ENCODE peak calls at places on chromosome 15, in ten cellular contexts. C is body of pancreas, I is GM23248, U is AG04449, H is astrocyte of the spinal cord, S is lower lobe of right lung, W is fibroblast of the aortic adventitia, Y is uterus, E is hepatocyte, O is cardiac muscle cell. A is an unnamed sample.

GRCh38 chr15:29734917-29735572 is 87.2 kb downstream of the TJP1 start:
- DNase-seq in C (no peak), I (peak), U (no peak), H (peak), S (no peak), W (peak), Y (no peak), E (peak), O (peak), A (no peak)

GRCh38 chr15:65752151-65752700 is 39.9 kb downstream of the DENND4A start:
- DNase-seq in C (no peak), I (peak), U (no peak), H (no peak), S (no peak), W (no peak), Y (no peak), E (no peak), O (peak), A (peak)

GRCh38 chr15:28026764-28027713 is 72.1 kb downstream of the OCA2 start:
- DNase-seq in C (no peak), I (no peak), U (no peak), H (no peak), S (no peak), W (no peak), Y (no peak), E (no peak), O (no peak), A (no peak)

GRCh38 chr15:58510715-58511465 is 79.1 kb downstream of the LIPC start:
- DNase-seq in C (no peak), I (peak), U (no peak), H (no peak), S (no peak), W (peak), Y (no peak), E (no peak), O (peak), A (peak)

GRCh38 chr15:64919721-64920120 is 8.0 kb downstream of the ANKDD1A start:
- DNase-seq in C (no peak), I (no peak), U (no peak), H (no peak), S (no peak), W (no peak), Y (no peak), E (no peak), O (no peak), A (no peak)

GRCh38 chr15:35379972-35380371 is 166.0 kb downstream of the DPH6 start:
- DNase-seq in C (no peak), I (no peak), U (no peak), H (no peak), S (no peak), W (no peak), Y (no peak), E (no peak), O (no peak), A (no peak)

GRCh38 chr15:56963719-56964118 is 45.3 kb downstream of the TCF12 start:
- DNase-seq in C (no peak), I (no peak), U (no peak), H (peak), S (no peak), W (peak), Y (no peak), E (no peak), O (peak), A (no peak)

GRCh38 chr15:45587861-45588170 is 637 bp downstream of the BLOC1S6 start:
- DNase-seq in C (no peak), I (no peak), U (no peak), H (no peak), S (no peak), W (no peak), Y (no peak), E (no peak), O (no peak), A (no peak)

GRCh38 chr15:35580606-35581005 is 34.6 kb upstream of the DPH6 start:
- DNase-seq in C (no peak), I (no peak), U (no peak), H (no peak), S (no peak), W (no peak), Y (no peak), E (no peak), O (no peak), A (no peak)

GRCh38 chr15:77019476-77020331 is 24.8 kb downstream of the PSTPIP1 start:
- DNase-seq in C (no peak), I (peak), U (no peak), H (peak), S (no peak), W (no peak), Y (no peak), E (no peak), O (no peak), A (no peak)

GRCh38 chr15:52678036-52678467 is 1.1 kb downstream of the ATOSA start:
- DNase-seq in C (peak), I (peak), U (no peak), H (peak), S (peak), W (peak), Y (peak), E (peak), O (peak), A (no peak)

GRCh38 chr15:74414603-74415338 is 19.0 kb downstream of the SEMA7A start:
- DNase-seq in C (no peak), I (no peak), U (no peak), H (no peak), S (no peak), W (no peak), Y (no peak), E (no peak), O (no peak), A (no peak)

GRCh38 chr15:47293763-47294162 is 423.5 kb upstream of the SEMA6D start:
- DNase-seq in C (peak), I (peak), U (peak), H (peak), S (peak), W (peak), Y (peak), E (peak), O (peak), A (peak)

GRCh38 chr15:27835233-27835939 is 263.7 kb downstream of the OCA2 start:
- DNase-seq in C (no peak), I (no peak), U (no peak), H (no peak), S (no peak), W (no peak), Y (no peak), E (no peak), O (no peak), A (no peak)

GRCh38 chr15:58332676-58333400 is 99.0 kb upstream of the LIPC start:
- DNase-seq in C (no peak), I (peak), U (peak), H (peak), S (no peak), W (peak), Y (no peak), E (peak), O (peak), A (peak)

GRCh38 chr15:32979710-32980109 is 214.8 kb downstream of the FMN1 start:
- DNase-seq in C (no peak), I (peak), U (peak), H (peak), S (no peak), W (peak), Y (no peak), E (no peak), O (no peak), A (peak)

GRCh38 chr15:45393851-45394250 is 15.5 kb upstream of the GATM start:
- DNase-seq in C (peak), I (peak), U (no peak), H (no peak), S (no peak), W (no peak), Y (no peak), E (peak), O (no peak), A (no peak)

GRCh38 chr15:72758195-72758594 is 25.4 kb downstream of the ADPGK start:
- DNase-seq in C (no peak), I (peak), U (peak), H (peak), S (no peak), W (peak), Y (no peak), E (peak), O (peak), A (peak)

GRCh38 chr15:98384328-98385029 is 263.9 kb upstream of the IGF1R start:
- DNase-seq in C (no peak), I (no peak), U (no peak), H (no peak), S (no peak), W (no peak), Y (no peak), E (no peak), O (no peak), A (no peak)

GRCh38 chr15:82397817-82398216 is 31.8 kb upstream of the GOLGA6L9 start:
- DNase-seq in C (no peak), I (no peak), U (no peak), H (no peak), S (no peak), W (no peak), Y (no peak), E (no peak), O (no peak), A (no peak)

GRCh38 chr15:56295433-56295832 is 51.8 kb upstream of the RFX7 start:
- DNase-seq in C (no peak), I (no peak), U (no peak), H (no peak), S (no peak), W (no peak), Y (no peak), E (no peak), O (no peak), A (no peak)

GRCh38 chr15:27241942-27242341 is 271.0 kb downstream of the GABRG3 start:
- DNase-seq in C (no peak), I (peak), U (no peak), H (peak), S (no peak), W (no peak), Y (no peak), E (no peak), O (no peak), A (no peak)

GRCh38 chr15:78943692-78944091 is 1.2 kb downstream of the CTSH start:
- DNase-seq in C (no peak), I (no peak), U (no peak), H (no peak), S (no peak), W (peak), Y (no peak), E (peak), O (no peak), A (no peak)

GRCh38 chr15:29143909-29144308 is 125.7 kb downstream of the NSMCE3 start:
- DNase-seq in C (no peak), I (peak), U (peak), H (peak), S (no peak), W (peak), Y (no peak), E (no peak), O (peak), A (peak)

GRCh38 chr15:82647045-82647834 is at the start of gene CPEB1:
- DNase-seq in C (peak), I (peak), U (no peak), H (peak), S (peak), W (peak), Y (peak), E (peak), O (peak), A (no peak)

GRCh38 chr15:74343797-74344127 is 23.7 kb downstream of the CYP11A1 start:
- DNase-seq in C (no peak), I (no peak), U (no peak), H (no peak), S (no peak), W (no peak), Y (no peak), E (no peak), O (no peak), A (no peak)

GRCh38 chr15:101597360-101597928 is 54.7 kb downstream of the TM2D3 start:
- DNase-seq in C (no peak), I (no peak), U (no peak), H (peak), S (no peak), W (no peak), Y (no peak), E (no peak), O (no peak), A (no peak)

GRCh38 chr15:75650908-75651809 is 3.4 kb downstream of the SNX33 start:
- DNase-seq in C (peak), I (peak), U (no peak), H (no peak), S (no peak), W (no peak), Y (no peak), E (peak), O (peak), A (no peak)

GRCh38 chr15:49424954-49425353 is 1.9 kb downstream of the FGF7 start:
- DNase-seq in C (no peak), I (peak), U (no peak), H (no peak), S (no peak), W (no peak), Y (no peak), E (no peak), O (no peak), A (no peak)
- H3K4me3 ChIP-seq in C (no peak), I (peak), U (peak), H (no peak), S (peak), W (peak), Y (peak), E (peak), O (peak), A (peak)

GRCh38 chr15:85427286-85428028 is 47.1 kb downstream of the AKAP13 start:
- DNase-seq in C (no peak), I (no peak), U (no peak), H (no peak), S (no peak), W (no peak), Y (no peak), E (no peak), O (no peak), A (no peak)

GRCh38 chr15:85430406-85431204 is 50.2 kb downstream of the AKAP13 start:
- DNase-seq in C (no peak), I (no peak), U (no peak), H (no peak), S (no peak), W (no peak), Y (no peak), E (no peak), O (no peak), A (no peak)

GRCh38 chr15:85424154-85424553 is 43.8 kb downstream of the AKAP13 start:
- DNase-seq in C (no peak), I (no peak), U (no peak), H (no peak), S (no peak), W (no peak), Y (no peak), E (no peak), O (no peak), A (no peak)

DNA sequence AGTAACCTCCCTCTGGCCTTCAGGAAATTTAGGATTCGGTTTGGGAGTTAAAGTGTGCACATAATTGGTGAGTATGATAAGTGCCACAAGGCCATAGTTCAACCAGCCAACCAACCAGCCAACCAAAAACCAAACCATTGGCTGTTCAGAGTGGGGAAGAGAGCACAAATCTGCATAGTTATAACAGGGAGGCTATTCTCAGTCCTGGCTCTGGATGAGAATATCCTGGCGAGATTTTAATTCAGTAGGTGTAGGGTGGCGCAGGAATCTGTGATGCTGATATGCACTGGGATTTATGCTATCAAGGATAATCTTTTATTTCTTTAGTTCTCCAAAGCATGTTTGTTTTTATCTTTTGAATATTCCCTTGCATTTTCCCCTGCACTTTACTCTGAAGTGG is 49.1 kb downstream of the AKAP13 start:
- DNase-seq in C (no peak), I (no peak), U (no peak), H (no peak), S (no peak), W (no peak), Y (no peak), E (no peak), O (no peak), A (no peak)
- H3K4me3 ChIP-seq in C (no peak), I (no peak), U (no peak), H (no peak), S (no peak), W (no peak), Y (no peak), E (no peak), O (no peak), A (no peak)

DNA sequence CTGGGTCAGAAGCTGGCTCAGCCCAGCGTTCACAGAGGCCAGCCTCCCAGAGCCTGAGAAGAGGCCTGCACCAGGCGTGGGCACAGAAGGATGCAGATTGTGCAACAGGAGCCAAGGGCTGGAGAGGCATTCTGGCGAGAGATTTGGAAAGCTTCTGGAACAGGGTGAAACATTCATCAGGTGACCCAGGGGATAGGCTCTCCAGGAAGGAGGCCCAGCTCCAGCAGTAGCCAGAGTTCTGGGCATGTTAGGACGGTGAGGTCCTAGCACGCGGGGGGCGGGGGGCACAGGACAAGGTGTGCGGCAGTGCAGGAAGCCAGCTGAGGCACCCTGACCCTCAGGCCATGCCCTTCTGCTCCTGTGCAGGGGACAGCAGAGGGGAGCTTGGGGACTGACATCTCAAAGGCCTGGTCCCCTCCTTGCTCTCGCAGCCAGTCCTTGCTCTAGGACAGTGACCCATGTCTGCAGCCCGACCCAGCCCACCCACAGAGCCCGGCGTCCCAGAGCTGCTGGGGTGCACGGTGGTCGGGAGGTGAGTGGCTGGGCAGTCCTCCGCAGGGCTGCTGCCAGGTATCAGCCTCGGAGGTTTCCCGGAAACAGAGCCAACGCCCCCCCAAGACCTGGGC is 111.7 kb upstream of the KLF13 start:
- DNase-seq in C (peak), I (peak), U (no peak), H (no peak), S (peak), W (peak), Y (peak), E (peak), O (peak), A (no peak)
- H3K4me3 ChIP-seq in C (no peak), I (no peak), U (no peak), H (no peak), S (peak), W (no peak), Y (peak), E (no peak), O (no peak), A (no peak)

GRCh38 chr15:68312701-68313204 is 35.2 kb downstream of the FEM1B start:
- DNase-seq in C (no peak), I (peak), U (no peak), H (peak), S (no peak), W (no peak), Y (peak), E (no peak), O (peak), A (peak)
- H3K4me3 ChIP-seq in C (no peak), I (no peak), U (no peak), H (no peak), S (no peak), W (no peak), Y (no peak), E (no peak), O (no peak), A (no peak)

GRCh38 chr15:100229181-100230163 is 112.3 kb downstream of the ADAMTS17 start:
- DNase-seq in C (no peak), I (no peak), U (no peak), H (no peak), S (no peak), W (no peak), Y (no peak), E (no peak), O (peak), A (no peak)
- H3K4me3 ChIP-seq in C (no peak), I (no peak), U (no peak), H (no peak), S (no peak), W (no peak), Y (no peak), E (no peak), O (no peak), A (no peak)

DNA sequence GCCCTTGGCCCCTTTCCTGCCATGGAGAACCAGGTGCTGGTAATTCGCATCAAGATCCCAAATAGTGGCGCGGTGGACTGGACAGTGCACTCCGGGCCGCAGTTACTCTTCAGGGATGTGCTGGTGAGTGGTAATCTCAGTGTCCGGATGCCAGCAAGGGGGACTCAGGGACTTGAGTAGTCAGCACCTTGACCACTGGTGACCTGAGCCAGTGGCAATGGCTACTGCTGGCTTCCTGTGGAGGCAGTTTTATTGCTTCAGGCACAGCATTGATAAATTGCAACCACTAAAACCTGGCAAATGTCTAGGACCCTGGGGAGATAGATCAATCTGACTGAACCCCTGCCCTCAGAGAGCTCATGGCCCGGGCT is 830 bp downstream of the MAP2K5 start:
- DNase-seq in C (peak), I (peak), U (no peak), H (no peak), S (no peak), W (no peak), Y (no peak), E (peak), O (no peak), A (no peak)
- H3K4me3 ChIP-seq in C (peak), I (peak), U (peak), H (peak), S (peak), W (peak), Y (peak), E (peak), O (peak), A (peak)

GRCh38 chr15:70093481-70094309 is 4.0 kb downstream of the TLE3 start:
- DNase-seq in C (peak), I (peak), U (no peak), H (peak), S (no peak), W (peak), Y (no peak), E (peak), O (peak), A (no peak)

GRCh38 chr15:70092462-70092850 is 5.3 kb downstream of the TLE3 start:
- DNase-seq in C (no peak), I (no peak), U (no peak), H (no peak), S (no peak), W (no peak), Y (no peak), E (no peak), O (peak), A (no peak)

GRCh38 chr15:70094690-70095311 is 2.9 kb downstream of the TLE3 start:
- DNase-seq in C (no peak), I (peak), U (no peak), H (no peak), S (no peak), W (no peak), Y (no peak), E (peak), O (peak), A (no peak)

GRCh38 chr15:70091649-70092461 is 5.9 kb downstream of the TLE3 start:
- DNase-seq in C (no peak), I (no peak), U (no peak), H (no peak), S (no peak), W (no peak), Y (no peak), E (peak), O (peak), A (no peak)

DNA sequence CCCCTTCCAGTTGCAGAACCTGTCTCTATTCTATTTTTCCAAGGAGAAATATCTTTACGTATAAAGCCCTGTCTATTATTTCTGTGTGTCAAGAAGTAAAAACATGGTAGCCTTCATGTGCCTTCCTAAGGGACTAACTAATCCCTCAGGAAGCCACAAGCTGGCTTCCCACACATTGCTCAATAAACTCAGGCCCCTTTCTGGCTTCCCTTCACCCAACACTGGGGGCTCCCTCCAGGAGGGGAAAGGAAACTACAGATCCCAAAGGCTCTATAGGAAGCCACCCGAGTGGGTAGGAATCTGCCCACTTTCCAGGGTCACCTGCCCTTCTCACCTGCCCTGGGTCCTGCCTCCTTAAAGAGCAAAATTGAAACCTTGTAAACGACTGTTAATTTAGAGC is 4.6 kb downstream of the TLE3 start:
- DNase-seq in C (no peak), I (no peak), U (no peak), H (no peak), S (no peak), W (no peak), Y (no peak), E (no peak), O (peak), A (no peak)
- H3K4me3 ChIP-seq in C (no peak), I (peak), U (no peak), H (no peak), S (peak), W (peak), Y (no peak), E (no peak), O (no peak), A (no peak)

GRCh38 chr15:49423906-49424520 is 971 bp downstream of the FGF7 start:
- DNase-seq in C (no peak), I (peak), U (no peak), H (no peak), S (no peak), W (peak), Y (no peak), E (no peak), O (peak), A (no peak)
- H3K4me3 ChIP-seq in C (no peak), I (peak), U (peak), H (peak), S (peak), W (peak), Y (peak), E (peak), O (peak), A (peak)

A was measured in skeletal muscle cell.